ENCODE peak calls at places on chromosomes 11 and 22, in eight cellular contexts. W is heart left ventricle; G is WTC11; M is upper lobe of right lung; R is neural crest cell; Z is CD4-positive, alpha-beta T cell; X is nephron progenitor cell; L is AG09309. K is an unnamed sample.

GRCh38 chr11:118214210-118214914 is 10.4 kb downstream of the JAML start:
- DNase-seq in W (peak; percentile 36), X (no peak), R (no peak), M (no peak), G (no peak), L (no peak), Z (no peak), K (no peak)

GRCh38 chr11:94145916-94146315 is 17.3 kb downstream of the PANX1 start:
- DNase-seq in X (no peak), G (no peak), L (no peak), R (no peak), Z (no peak), M (no peak), W (no peak), K (no peak)

GRCh38 chr11:92511522-92512203 is 287.0 kb downstream of the FAT3 start:
- DNase-seq in W (no peak), G (no peak), L (no peak), R (no peak), M (no peak), X (no peak), Z (no peak), K (no peak)

GRCh38 chr22:46631113-46631512 is 10.9 kb downstream of the GRAMD4 start:
- DNase-seq in W (no peak), X (no peak), L (no peak), M (no peak), Z (no peak), R (no peak), G (no peak), K (no peak)

GRCh38 chr11:125451400-125452124 is 44.5 kb downstream of the FEZ1 start:
- DNase-seq in R (peak; percentile 69), X (peak; percentile 84), W (peak; percentile 81), L (no peak), G (peak; percentile 88), M (peak; percentile 71), Z (no peak), K (peak; percentile 72)

GRCh38 chr22:24440270-24440717 is 12.9 kb downstream of the ADORA2A start:
- DNase-seq in L (no peak), M (no peak), W (no peak), G (no peak), R (no peak), X (no peak), Z (no peak), K (no peak)

GRCh38 chr11:70099578-70100282 is 21.6 kb downstream of the ANO1 start:
- DNase-seq in Z (no peak), G (no peak), L (peak; percentile 35), M (no peak), X (no peak), W (peak; percentile 16), R (no peak), K (no peak)

GRCh38 chr11:84173078-84173477 is 886.9 kb upstream of the CCDC90B start:
- DNase-seq in X (no peak), G (no peak), R (no peak), Z (no peak), W (no peak), M (no peak), L (no peak), K (no peak)

GRCh38 chr11:113274708-113275582 is 39.4 kb upstream of the TTC12 start:
- DNase-seq in Z (no peak), W (no peak), M (no peak), R (no peak), X (peak; percentile 20), G (peak; percentile 54), L (no peak), K (peak; percentile 11)

GRCh38 chr11:107473797-107474196 is 16.2 kb upstream of the CWF19L2 start:
- DNase-seq in G (no peak), Z (no peak), L (peak; percentile 55), W (no peak), M (no peak), R (no peak), X (no peak), K (no peak)

GRCh38 chr11:117907276-117908110 is 21.7 kb downstream of the TMPRSS13 start:
- DNase-seq in G (peak; percentile 83), W (peak; percentile 82), Z (peak; percentile 47), M (peak; percentile 83), X (peak; percentile 92), L (peak; percentile 16), R (peak; percentile 86), K (peak; percentile 86)

GRCh38 chr11:75946531-75947530 is 131.8 kb downstream of the UVRAG start:
- DNase-seq in G (no peak), W (peak; percentile 43), Z (no peak), R (no peak), L (no peak), X (no peak), M (no peak), K (no peak)

GRCh38 chr11:62588966-62589637 is 2.2 kb downstream of the TUT1 start:
- DNase-seq in W (no peak), X (no peak), G (no peak), R (no peak), Z (no peak), L (no peak), M (no peak), K (no peak)
- TF ChIP-seq CTCF in W (no peak), X (peak; percentile 31), G (no peak), R (peak; percentile 50), Z (no peak), L (peak; percentile 30), M (peak; percentile 17), K (peak; percentile 16)

GRCh38 chr11:38323961-38324761 is 1726.1 kb upstream of the RAG2 start:
- DNase-seq in M (no peak), X (no peak), W (no peak), L (no peak), R (no peak), Z (no peak), G (no peak), K (no peak)
- TF ChIP-seq CTCF in M (no peak), X (no peak), W (no peak), L (no peak), R (no peak), Z (no peak), G (no peak), K (no peak)

GRCh38 chr11:67665537-67666302 is 8.7 kb downstream of the ALDH3B2 start:
- DNase-seq in L (no peak), R (no peak), X (no peak), W (peak; percentile 45), Z (no peak), M (peak; percentile 74), G (no peak), K (peak; percentile 77)
- TF ChIP-seq CTCF in L (peak; percentile 9), R (peak; percentile 28), X (no peak), W (peak; percentile 24), Z (no peak), M (peak; percentile 24), G (no peak), K (peak; percentile 53)

DNA sequence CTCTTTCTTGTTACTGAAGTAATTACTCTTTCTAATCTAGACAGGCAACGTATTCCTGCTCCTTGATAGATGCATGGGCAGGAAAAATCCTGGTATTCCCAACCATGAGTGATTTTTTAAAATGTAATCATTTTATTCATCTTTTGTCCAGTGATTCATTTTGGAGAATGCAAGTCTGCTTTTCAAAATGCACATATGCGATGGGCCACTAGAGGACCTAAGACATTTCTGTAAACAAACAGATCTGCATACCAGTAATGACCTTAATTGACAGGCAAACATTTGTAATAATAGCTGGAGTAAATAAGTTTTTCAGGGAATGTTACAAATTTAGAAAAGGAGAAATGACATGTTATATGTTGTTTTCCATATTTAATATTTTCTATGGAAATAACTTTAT is 1167.6 kb downstream of the JRKL start:
- DNase-seq in L (no peak), G (no peak), Z (no peak), W (no peak), X (no peak), M (no peak), R (no peak), K (no peak)
- TF ChIP-seq CTCF in L (no peak), G (no peak), Z (no peak), W (no peak), X (no peak), M (no peak), R (peak; percentile 34), K (no peak)

DNA sequence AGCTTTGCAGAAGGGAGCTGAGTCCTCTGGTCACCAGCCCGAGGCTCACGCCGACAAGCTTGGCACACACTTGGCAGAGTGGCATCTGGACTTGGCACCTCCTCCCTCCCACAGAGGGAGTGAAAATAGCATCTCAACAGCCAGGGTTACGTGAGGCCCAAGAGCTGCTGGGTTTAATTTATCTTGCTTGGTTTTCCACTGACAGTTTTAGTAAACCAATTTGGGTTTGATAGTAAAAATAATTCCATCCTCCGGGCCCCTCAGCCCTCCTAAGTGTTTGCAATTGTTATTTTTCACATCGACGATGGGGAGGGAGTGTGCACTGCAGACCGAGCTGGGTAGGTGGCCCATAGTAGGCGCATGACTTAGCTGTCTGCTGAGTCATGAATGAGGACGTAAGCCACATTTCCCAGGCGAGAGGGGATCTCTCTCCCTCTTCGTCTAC is 107.6 kb upstream of the ASPHD2 start:
- DNase-seq in Z (no peak), M (no peak), X (no peak), R (no peak), W (peak; percentile 80), L (peak; percentile 87), G (no peak), K (no peak)
- TF ChIP-seq CTCF in Z (no peak), M (no peak), X (no peak), R (no peak), W (no peak), L (no peak), G (no peak), K (no peak)